ENCODE peak calls at places on chromosomes 12 and 14, in four cellular contexts. R is OCI-LY7, U is GM23338, N is prostate gland. V is an unnamed sample.

GRCh38 chr12:70248916-70249315 is 5.7 kb downstream of the CNOT2 start:
- DNase-seq in R (no peak), N (no peak), U (no peak), V (no peak)

GRCh38 chr12:23534196-23534595 is 415.3 kb downstream of the SOX5 start:
- DNase-seq in U (no peak), N (no peak), R (no peak), V (no peak)

GRCh38 chr12:108348842-108349241 is 9.7 kb upstream of the CMKLR1 start:
- DNase-seq in N (no peak), U (no peak), R (no peak), V (no peak)

GRCh38 chr14:47539065-47539464 is 136.3 kb downstream of the MDGA2 start:
- DNase-seq in N (no peak), U (peak; percentile 81), R (peak; percentile 7), V (peak; percentile 6)

GRCh38 chr14:100116134-100116533 is 43.3 kb downstream of the DEGS2 start:
- DNase-seq in R (no peak), N (no peak), U (no peak), V (no peak)

GRCh38 chr12:124684971-124685688 is 117.7 kb upstream of the NCOR2 start:
- DNase-seq in U (no peak), R (no peak), N (peak; percentile 46), V (no peak)

GRCh38 chr14:50340945-50341344 is 28.8 kb downstream of the DMAC2L start:
- DNase-seq in R (peak; percentile 14), N (no peak), U (peak; percentile 68), V (no peak)

GRCh38 chr12:117671734-117672133 is 297.1 kb downstream of the KSR2 start:
- DNase-seq in U (peak; percentile 91), N (peak; percentile 27), R (peak; percentile 11), V (peak; percentile 31)

GRCh38 chr12:93892431-93893210 is 215.4 kb downstream of the CRADD start:
- DNase-seq in N (no peak), R (no peak), U (peak; percentile 38), V (no peak)

GRCh38 chr12:3944620-3945019 is 71.4 kb upstream of the PARP11 start:
- DNase-seq in R (no peak), N (no peak), U (peak; percentile 82), V (no peak)

GRCh38 chr14:65195042-65195719 is 92.9 kb upstream of the MAX start:
- DNase-seq in U (no peak), R (peak; percentile 64), N (no peak), V (peak; percentile 48)

GRCh38 chr14:78595797-78596196 is 425.6 kb downstream of the NRXN3 start:
- DNase-seq in N (no peak), R (no peak), U (peak; percentile 52), V (no peak)

GRCh38 chr14:50529288-50530179 is 2.8 kb downstream of the MAP4K5 start:
- DNase-seq in N (no peak), R (no peak), U (no peak), V (no peak)

GRCh38 chr12:6281081-6281809 is 29.2 kb upstream of the PLEKHG6 start:
- DNase-seq in N (no peak), U (no peak), R (no peak), V (no peak)

GRCh38 chr14:60789656-60790055 is 55.1 kb downstream of the MNAT1 start:
- DNase-seq in N (no peak), R (no peak), U (no peak), V (no peak)

GRCh38 chr12:120231316-120232011 is 30.6 kb upstream of the RPLP0 start:
- DNase-seq in R (peak; percentile 30), U (peak; percentile 87), N (no peak), V (no peak)

GRCh38 chr12:54229624-54230212 is 40.9 kb upstream of the SMUG1 start:
- DNase-seq in U (no peak), R (no peak), N (no peak), V (no peak)

GRCh38 chr12:3034067-3034750 is 43.0 kb upstream of the TSPAN9 start:
- DNase-seq in N (no peak), R (peak; percentile 62), U (peak; percentile 94), V (peak; percentile 83)

GRCh38 chr12:54419088-54419887 is at the start of gene ITGA5:
- DNase-seq in R (no peak), N (peak; percentile 60), U (peak; percentile 73), V (no peak)

GRCh38 chr14:70045715-70046535 is 142.8 kb downstream of the SLC8A3 start:
- DNase-seq in R (no peak), U (peak; percentile 88), N (peak; percentile 65), V (peak; percentile 22)

GRCh38 chr12:93167841-93168492 is 209.8 kb upstream of the NUDT4 start:
- DNase-seq in N (peak; percentile 59), U (peak; percentile 78), R (peak; percentile 58), V (peak; percentile 40)

GRCh38 chr12:39267886-39268285 is 175.0 kb downstream of the KIF21A start:
- DNase-seq in N (no peak), R (no peak), U (no peak), V (no peak)

GRCh38 chr12:65529771-65530435 is 251.4 kb downstream of the MSRB3 start:
- DNase-seq in R (no peak), N (no peak), U (no peak), V (no peak)

GRCh38 chr12:106303202-106303820 is 778 bp downstream of the TCP11L2 start:
- DNase-seq in R (peak; percentile 80), U (peak; percentile 92), N (peak; percentile 69), V (peak; percentile 52)

GRCh38 chr12:121673013-121673441 is 3.6 kb upstream of the MORN3 start:
- DNase-seq in U (peak; percentile 24), N (peak; percentile 68), R (no peak), V (peak; percentile 24)

GRCh38 chr14:88384653-88385205 is 728 bp upstream of the SPATA7 start:
- DNase-seq in N (no peak), U (no peak), R (no peak), V (no peak)

GRCh38 chr12:65306603-65307501 is 28.4 kb downstream of the MSRB3 start:
- DNase-seq in R (peak; percentile 27), N (no peak), U (peak; percentile 63), V (no peak)

GRCh38 chr14:105414456-105415371 is 4.9 kb upstream of the MTA1 start:
- DNase-seq in R (no peak), N (peak; percentile 45), U (peak; percentile 82), V (peak; percentile 93)
- TF ChIP-seq CTCF in R (peak; percentile 50), N (peak; percentile 78), U (peak; percentile 31), V (peak; percentile 81)

GRCh38 chr12:52495385-52495784 is 2.3 kb upstream of the KRT6A start:
- DNase-seq in U (peak; percentile 54), R (peak; percentile 18), N (no peak), V (no peak)
- TF ChIP-seq CTCF in U (no peak), R (no peak), N (no peak), V (no peak)

GRCh38 chr14:94469261-94469660 is 6.7 kb downstream of the SERPINA9 start:
- DNase-seq in R (no peak), U (no peak), N (no peak), V (no peak)
- TF ChIP-seq CTCF in R (no peak), U (no peak), N (no peak), V (no peak)

DNA sequence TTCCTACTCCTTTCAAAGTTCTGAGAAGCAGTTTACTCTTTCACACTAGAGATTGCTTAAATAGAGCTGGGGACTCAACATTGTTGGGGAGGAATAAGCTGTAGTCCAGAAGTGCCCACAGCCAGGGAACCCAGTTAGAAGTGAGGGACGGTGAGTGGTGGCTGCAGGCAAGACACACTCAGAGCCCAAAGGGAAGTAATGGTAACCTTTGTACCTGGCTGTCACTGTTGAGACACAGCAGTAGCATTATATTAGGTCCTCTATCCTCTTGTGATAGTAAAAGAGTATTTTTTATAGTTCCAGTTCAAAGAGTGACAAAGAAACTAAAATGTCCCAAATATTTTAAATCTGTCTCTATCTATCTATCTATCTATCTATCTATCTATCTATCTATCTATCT is 263.3 kb downstream of the TTC6 start:
- DNase-seq in N (no peak), R (no peak), U (no peak), V (no peak)
- TF ChIP-seq CTCF in N (no peak), R (no peak), U (no peak), V (no peak)

GRCh38 chr14:95855606-95856005 is 21.0 kb upstream of the TUNAR start:
- DNase-seq in N (no peak), U (no peak), R (no peak), V (no peak)

GRCh38 chr14:95849761-95850160 is 26.9 kb upstream of the TUNAR start:
- DNase-seq in R (no peak), N (no peak), U (no peak), V (no peak)

GRCh38 chr14:95850429-95850828 is 26.2 kb upstream of the TUNAR start:
- DNase-seq in R (peak; percentile 26), U (no peak), N (no peak), V (no peak)
- TF ChIP-seq CTCF in R (peak; percentile 43), U (peak; percentile 30), N (no peak), V (no peak)

DNA sequence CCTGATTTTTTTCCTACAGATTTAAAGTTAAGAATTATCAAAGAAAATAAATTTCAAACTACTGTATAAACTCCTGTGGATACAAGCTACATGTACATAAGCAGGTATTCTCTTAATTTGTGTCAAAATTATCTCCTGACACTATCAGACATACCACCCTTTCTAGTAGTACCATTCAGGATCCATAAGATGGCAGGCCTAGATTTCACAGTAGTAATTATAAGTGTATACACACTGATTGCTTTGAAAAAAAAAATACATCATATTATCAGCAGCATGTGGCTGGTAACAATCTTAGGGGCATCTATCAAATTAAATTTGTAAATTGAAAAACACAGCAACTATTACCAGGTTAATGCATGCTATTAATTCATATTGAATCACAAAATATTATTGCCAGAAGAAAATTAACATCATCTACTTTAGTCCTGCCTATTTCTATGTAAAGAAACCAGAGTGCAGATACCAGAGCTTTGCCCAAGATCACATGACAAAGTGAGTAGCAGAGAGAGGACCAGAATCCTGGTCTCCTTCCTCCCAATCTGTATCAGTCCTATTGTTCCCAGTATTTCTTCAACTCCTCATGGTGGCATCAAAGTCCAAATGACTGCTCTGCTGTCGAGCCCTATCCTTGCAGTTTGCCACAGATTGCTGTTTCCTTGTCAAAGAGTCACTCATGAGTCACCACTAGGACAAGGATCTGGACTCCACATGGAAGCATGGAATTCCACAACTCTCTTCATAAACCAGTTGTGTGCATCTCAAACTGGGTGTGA is 27.7 kb upstream of the CALM1 start:
- DNase-seq in R (peak; percentile 26), U (no peak), N (no peak), V (no peak)
- TF ChIP-seq CTCF in R (peak; percentile 60), U (no peak), N (no peak), V (no peak)

V was measured in GM13977.